ENCODE peak calls at places on chromosome 2, in six cellular contexts. One of them, this sample, is unnamed.
A peak's percentile ranks its signal among the peaks of the same experiment; 100 is the strongest.

GRCh38 chr2:96409543-96410184 is 74.1 kb downstream of the NCAPH start:
- DNase-seq in activated T-helper 2 cell treated with anti-CD3 and anti-CD28 coated beads, Interferon-gamma antibody, Interleukin-2, Interleukin-4, amounts not matched to agents 10 μg/mL and 5 μg/mL and 100 μg/mL, durations not matched to agents 14 hours and 24 hours and 36 hours: no peak
- DNase-seq in NCI-H526: no peak
- DNase-seq in EL: no peak
- DNase-seq in bronchial epithelial cell: no peak
- DNase-seq in stimulated activated CD8-positive, alpha-beta memory T cell treated with anti-CD3 and anti-CD28 coated beads, Interleukin-12 subunit alpha, Interleukin-12 subunit beta, amount 100 ng/mL, for 1 hour: no peak
- DNase-seq in this sample: no peak

GRCh38 chr2:59947917-59948534 is 605.4 kb downstream of the BCL11A start:
- DNase-seq in activated T-helper 2 cell treated with anti-CD3 and anti-CD28 coated beads, Interferon-gamma antibody, Interleukin-2, Interleukin-4, amounts not matched to agents 10 μg/mL and 5 μg/mL and 100 μg/mL, durations not matched to agents 14 hours and 24 hours and 36 hours: no peak
- DNase-seq in stimulated activated CD8-positive, alpha-beta memory T cell treated with anti-CD3 and anti-CD28 coated beads, Interleukin-12 subunit alpha, Interleukin-12 subunit beta, amount 100 ng/mL, for 1 hour: no peak
- DNase-seq in bronchial epithelial cell: no peak
- DNase-seq in NCI-H526: no peak
- DNase-seq in EL: no peak
- DNase-seq in this sample: no peak

GRCh38 chr2:213958086-213958485 is 452.8 kb upstream of the VWC2L start:
- DNase-seq in stimulated activated CD8-positive, alpha-beta memory T cell treated with anti-CD3 and anti-CD28 coated beads, Interleukin-12 subunit alpha, Interleukin-12 subunit beta, amount 100 ng/mL, for 1 hour: no peak
- DNase-seq in EL: no peak
- DNase-seq in bronchial epithelial cell: peak; percentile 80
- DNase-seq in activated T-helper 2 cell treated with anti-CD3 and anti-CD28 coated beads, Interferon-gamma antibody, Interleukin-2, Interleukin-4, amounts not matched to agents 10 μg/mL and 5 μg/mL and 100 μg/mL, durations not matched to agents 14 hours and 24 hours and 36 hours: no peak
- DNase-seq in NCI-H526: no peak
- DNase-seq in this sample: no peak

GRCh38 chr2:233079473-233079877 is 19.3 kb downstream of the INPP5D start:
- DNase-seq in activated T-helper 2 cell treated with anti-CD3 and anti-CD28 coated beads, Interferon-gamma antibody, Interleukin-2, Interleukin-4, amounts not matched to agents 10 μg/mL and 5 μg/mL and 100 μg/mL, durations not matched to agents 14 hours and 24 hours and 36 hours: no peak
- DNase-seq in stimulated activated CD8-positive, alpha-beta memory T cell treated with anti-CD3 and anti-CD28 coated beads, Interleukin-12 subunit alpha, Interleukin-12 subunit beta, amount 100 ng/mL, for 1 hour: no peak
- DNase-seq in bronchial epithelial cell: no peak
- DNase-seq in NCI-H526: no peak
- DNase-seq in EL: no peak
- DNase-seq in this sample: no peak

GRCh38 chr2:219344756-219345458 is 12.4 kb upstream of the RESP18 start:
- DNase-seq in bronchial epithelial cell: no peak
- DNase-seq in activated T-helper 2 cell treated with anti-CD3 and anti-CD28 coated beads, Interferon-gamma antibody, Interleukin-2, Interleukin-4, amounts not matched to agents 10 μg/mL and 5 μg/mL and 100 μg/mL, durations not matched to agents 14 hours and 24 hours and 36 hours: no peak
- DNase-seq in stimulated activated CD8-positive, alpha-beta memory T cell treated with anti-CD3 and anti-CD28 coated beads, Interleukin-12 subunit alpha, Interleukin-12 subunit beta, amount 100 ng/mL, for 1 hour: no peak
- DNase-seq in NCI-H526: no peak
- DNase-seq in EL: no peak
- DNase-seq in this sample: no peak

GRCh38 chr2:10584843-10585475 is 104.8 kb downstream of the NOL10 start:
- DNase-seq in EL: peak; percentile 95
- DNase-seq in bronchial epithelial cell: peak; percentile 97
- DNase-seq in activated T-helper 2 cell treated with anti-CD3 and anti-CD28 coated beads, Interferon-gamma antibody, Interleukin-2, Interleukin-4, amounts not matched to agents 10 μg/mL and 5 μg/mL and 100 μg/mL, durations not matched to agents 14 hours and 24 hours and 36 hours: no peak
- DNase-seq in stimulated activated CD8-positive, alpha-beta memory T cell treated with anti-CD3 and anti-CD28 coated beads, Interleukin-12 subunit alpha, Interleukin-12 subunit beta, amount 100 ng/mL, for 1 hour: no peak
- DNase-seq in NCI-H526: no peak
- DNase-seq in this sample: no peak

GRCh38 chr2:191026377-191026776 is 12.4 kb upstream of the STAT1 start:
- DNase-seq in stimulated activated CD8-positive, alpha-beta memory T cell treated with anti-CD3 and anti-CD28 coated beads, Interleukin-12 subunit alpha, Interleukin-12 subunit beta, amount 100 ng/mL, for 1 hour: no peak
- DNase-seq in NCI-H526: no peak
- DNase-seq in bronchial epithelial cell: no peak
- DNase-seq in activated T-helper 2 cell treated with anti-CD3 and anti-CD28 coated beads, Interferon-gamma antibody, Interleukin-2, Interleukin-4, amounts not matched to agents 10 μg/mL and 5 μg/mL and 100 μg/mL, durations not matched to agents 14 hours and 24 hours and 36 hours: no peak
- DNase-seq in EL: peak; percentile 35
- DNase-seq in this sample: no peak

GRCh38 chr2:179344280-179344961 is 79.8 kb upstream of the SESTD1 start:
- DNase-seq in EL: peak; percentile 11
- DNase-seq in bronchial epithelial cell: peak; percentile 21
- DNase-seq in NCI-H526: no peak
- DNase-seq in stimulated activated CD8-positive, alpha-beta memory T cell treated with anti-CD3 and anti-CD28 coated beads, Interleukin-12 subunit alpha, Interleukin-12 subunit beta, amount 100 ng/mL, for 1 hour: no peak
- DNase-seq in activated T-helper 2 cell treated with anti-CD3 and anti-CD28 coated beads, Interferon-gamma antibody, Interleukin-2, Interleukin-4, amounts not matched to agents 10 μg/mL and 5 μg/mL and 100 μg/mL, durations not matched to agents 14 hours and 24 hours and 36 hours: no peak
- DNase-seq in this sample: no peak

GRCh38 chr2:168064011-168064998 is 183.1 kb downstream of the STK39 start:
- DNase-seq in stimulated activated CD8-positive, alpha-beta memory T cell treated with anti-CD3 and anti-CD28 coated beads, Interleukin-12 subunit alpha, Interleukin-12 subunit beta, amount 100 ng/mL, for 1 hour: no peak
- DNase-seq in bronchial epithelial cell: no peak
- DNase-seq in NCI-H526: no peak
- DNase-seq in EL: peak; percentile 8
- DNase-seq in activated T-helper 2 cell treated with anti-CD3 and anti-CD28 coated beads, Interferon-gamma antibody, Interleukin-2, Interleukin-4, amounts not matched to agents 10 μg/mL and 5 μg/mL and 100 μg/mL, durations not matched to agents 14 hours and 24 hours and 36 hours: no peak
- DNase-seq in this sample: no peak